ENCODE peak calls at places on chromosome 11, in five cellular contexts. R, N, P, S and L are unnamed samples.

GRCh38 chr11:102147632-102148031 is 37.4 kb downstream of the YAP1 start:
- DNase-seq in R (no peak), N (no peak), P (no peak), S (no peak), L (no peak)

GRCh38 chr11:113408887-113409286 is 21.3 kb downstream of the ANKK1 start:
- DNase-seq in R (no peak), N (no peak), P (no peak), S (no peak), L (no peak)

GRCh38 chr11:1834132-1834610 is 619 bp upstream of the SYT8 start:
- DNase-seq in R (peak; percentile 95), N (peak; percentile 95), P (no peak), S (peak; percentile 92), L (no peak)

GRCh38 chr11:4559527-4560440 is 14.8 kb downstream of the OR52M1 start:
- DNase-seq in R (peak; percentile 44), N (no peak), P (no peak), S (no peak), L (no peak)

GRCh38 chr11:73464347-73464746 is 88.1 kb downstream of the RELT start:
- DNase-seq in R (no peak), N (no peak), P (no peak), S (no peak), L (no peak)

GRCh38 chr11:98955551-98955950 is 65.2 kb upstream of the CNTN5 start:
- DNase-seq in R (no peak), N (no peak), P (no peak), S (no peak), L (no peak)

GRCh38 chr11:130087294-130087926 is 17.7 kb downstream of the APLP2 start:
- DNase-seq in R (no peak), N (no peak), P (no peak), S (no peak), L (no peak)

GRCh38 chr11:38718659-38719058 is 2120.6 kb upstream of the RAG2 start:
- DNase-seq in R (no peak), N (no peak), P (no peak), S (no peak), L (no peak)

GRCh38 chr11:1924121-1924520 is 4.6 kb downstream of the TNNT3 start:
- DNase-seq in R (no peak), N (no peak), P (no peak), S (no peak), L (no peak)

GRCh38 chr11:6843670-6844069 is 1.8 kb upstream of the OR10A5 start:
- DNase-seq in R (no peak), N (no peak), P (no peak), S (no peak), L (no peak)

GRCh38 chr11:8049084-8049483 is 31.9 kb upstream of the TUB start:
- DNase-seq in R (no peak), N (no peak), P (no peak), S (no peak), L (no peak)

GRCh38 chr11:10328314-10329090 is 23.6 kb downstream of the ADM start:
- DNase-seq in R (no peak), N (no peak), P (no peak), S (no peak), L (no peak)

GRCh38 chr11:110430267-110431211 is 791 bp downstream of the FDX1 start:
- DNase-seq in R (peak; percentile 62), N (peak; percentile 86), P (no peak), S (no peak), L (no peak)

GRCh38 chr11:1388763-1389102 is 1.0 kb upstream of the BRSK2 start:
- DNase-seq in R (no peak), N (no peak), P (no peak), S (no peak), L (no peak)

GRCh38 chr11:9859491-9860305 is 195.8 kb downstream of the SWAP70 start:
- DNase-seq in R (no peak), N (no peak), P (peak; percentile 64), S (no peak), L (no peak)

GRCh38 chr11:37858398-37858797 is 1260.4 kb upstream of the RAG2 start:
- DNase-seq in R (no peak), N (no peak), P (no peak), S (no peak), L (no peak)

GRCh38 chr11:34245043-34245442 is 112.8 kb downstream of the ABTB2 start:
- DNase-seq in R (no peak), N (no peak), P (no peak), S (no peak), L (no peak)

GRCh38 chr11:10604340-10604748 is 35.9 kb upstream of the LYVE1 start:
- DNase-seq in R (no peak), N (no peak), P (no peak), S (peak; percentile 35), L (no peak)

GRCh38 chr11:126282361-126282741 is 542 bp upstream of the TIRAP start:
- DNase-seq in R (no peak), N (peak; percentile 65), P (no peak), S (peak; percentile 4), L (no peak)

GRCh38 chr11:75582461-75582934 is 20.4 kb downstream of the SERPINH1 start:
- DNase-seq in R (no peak), N (no peak), P (no peak), S (no peak), L (no peak)

DNA sequence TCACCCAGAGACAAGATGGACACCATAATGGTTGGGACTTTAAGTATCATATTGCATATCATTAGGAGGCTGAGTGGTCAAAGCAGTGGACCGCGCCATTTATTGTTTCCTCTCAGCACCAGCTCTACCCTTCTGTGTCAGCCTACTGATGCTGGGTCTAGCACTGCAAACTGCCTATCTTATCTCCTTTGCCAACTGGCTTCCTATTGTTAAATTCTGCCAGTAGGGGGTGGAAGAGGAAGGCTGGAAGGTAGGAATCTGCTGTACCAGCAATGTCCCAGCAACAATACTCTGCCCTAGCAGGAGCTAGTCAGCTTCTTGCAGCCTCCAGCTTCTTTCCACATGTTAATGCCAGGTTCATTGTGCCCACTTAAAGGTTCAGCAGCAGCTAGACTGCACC is 367.1 kb upstream of the PDGFD start:
- DNase-seq in R (no peak), N (no peak), P (no peak), S (no peak), L (no peak)
- TF ChIP-seq CTCF in R (no peak), N (no peak), P (no peak), S (no peak), L (peak; percentile 37)

GRCh38 chr11:103631841-103632240 is 404.6 kb upstream of the DDI1 start:
- DNase-seq in R (no peak), N (no peak), P (no peak), S (no peak), L (no peak)

GRCh38 chr11:103633037-103633788 is 403.2 kb upstream of the DDI1 start:
- DNase-seq in R (no peak), N (no peak), P (peak; percentile 59), S (no peak), L (no peak)

GRCh38 chr11:103633819-103634590 is 402.4 kb upstream of the DDI1 start:
- DNase-seq in R (no peak), N (no peak), P (no peak), S (no peak), L (no peak)

GRCh38 chr11:103636232-103636631 is 400.2 kb upstream of the DDI1 start:
- DNase-seq in R (no peak), N (no peak), P (no peak), S (no peak), L (no peak)

DNA sequence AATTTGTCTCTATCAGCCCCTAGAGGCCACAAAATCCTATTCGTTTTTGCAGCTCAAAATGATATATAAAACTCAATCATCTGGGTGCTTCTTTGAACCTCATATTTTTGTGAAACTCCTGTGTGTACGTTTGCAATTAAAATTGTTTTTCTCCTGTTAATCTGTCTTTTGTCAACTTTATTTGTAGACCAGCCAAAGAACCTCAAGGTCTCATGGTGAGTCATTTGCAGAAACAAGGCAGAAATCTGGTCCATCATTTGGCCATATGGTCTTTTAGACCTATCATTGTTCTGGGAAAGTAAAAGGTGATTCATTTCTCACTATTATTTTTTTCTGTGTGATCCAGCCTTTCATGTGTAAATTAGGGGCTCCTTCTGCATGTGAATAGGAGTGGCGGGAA is 399.2 kb upstream of the DDI1 start:
- DNase-seq in R (no peak), N (no peak), P (no peak), S (no peak), L (no peak)
- TF ChIP-seq CTCF in R (no peak), N (no peak), P (no peak), S (no peak), L (no peak)

GRCh38 chr11:59263225-59263894 is 50.6 kb upstream of the MPEG1 start:
- DNase-seq in R (peak; percentile 45), N (peak; percentile 53), P (no peak), S (no peak), L (peak; percentile 65)
- TF ChIP-seq CTCF in R (peak; percentile 36), N (peak; percentile 37), P (no peak), S (no peak), L (peak; percentile 85)

DNA sequence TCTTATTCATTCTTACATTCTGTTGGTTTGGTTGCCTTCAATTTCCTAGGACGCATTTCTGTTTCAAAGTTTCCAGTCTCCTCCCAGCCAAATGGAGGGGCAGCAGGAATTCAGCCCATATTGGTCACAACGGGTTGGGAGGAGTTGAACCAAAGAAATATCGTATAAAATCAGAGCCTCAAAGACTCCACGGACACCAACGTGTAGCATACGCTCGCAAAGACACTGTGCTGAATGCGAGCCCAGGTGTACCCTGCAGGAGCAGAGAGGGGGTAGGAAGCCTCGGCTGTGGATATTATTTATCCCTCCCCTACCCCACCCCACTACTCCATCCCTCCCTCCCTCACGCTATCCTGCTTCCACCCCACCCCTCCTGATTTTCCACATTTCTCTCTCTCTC is 15.5 kb upstream of the CCND1 start:
- DNase-seq in R (no peak), N (no peak), P (no peak), S (no peak), L (no peak)
- TF ChIP-seq CTCF in R (no peak), N (no peak), P (no peak), S (no peak), L (no peak)